ENCODE peak calls at places on chromosomes 16 and 17, in six cellular contexts. One of them, this sample, is unnamed.

GRCh38 chr16:75019007-75019406 is 20.2 kb downstream of the ZNRF1 start:
- DNase-seq in heart right ventricle: no peak
- DNase-seq in T-cell: no peak
- DNase-seq in substantia nigra: no peak
- DNase-seq in NCI-H1930: no peak
- DNase-seq in neuronal stem cell: no peak
- DNase-seq in this sample: peak; percentile 89

GRCh38 chr17:40452074-40452787 is 9.0 kb downstream of the IGFBP4 start:
- DNase-seq in NCI-H1930: no peak
- DNase-seq in heart right ventricle: peak; percentile 60
- DNase-seq in substantia nigra: no peak
- DNase-seq in T-cell: no peak
- DNase-seq in neuronal stem cell: no peak
- DNase-seq in this sample: peak; percentile 79

GRCh38 chr16:9372934-9373890 is 281.8 kb downstream of the HAPSTR1 start:
- DNase-seq in neuronal stem cell: no peak
- DNase-seq in heart right ventricle: no peak
- DNase-seq in NCI-H1930: no peak
- DNase-seq in T-cell: no peak
- DNase-seq in substantia nigra: peak; percentile 12
- DNase-seq in this sample: no peak

GRCh38 chr16:21159281-21159951 is 942 bp downstream of the LDAF1 start:
- DNase-seq in neuronal stem cell: peak; percentile 37
- DNase-seq in T-cell: no peak
- DNase-seq in NCI-H1930: no peak
- DNase-seq in substantia nigra: no peak
- DNase-seq in heart right ventricle: peak; percentile 49
- DNase-seq in this sample: no peak

GRCh38 chr17:48715496-48716399 is 6.6 kb downstream of the PRAC1 start:
- DNase-seq in neuronal stem cell: no peak
- DNase-seq in T-cell: no peak
- DNase-seq in substantia nigra: no peak
- DNase-seq in heart right ventricle: no peak
- DNase-seq in NCI-H1930: peak; percentile 16
- DNase-seq in this sample: no peak

GRCh38 chr17:76924345-76925332 is 56.4 kb downstream of the MGAT5B start:
- DNase-seq in substantia nigra: no peak
- DNase-seq in NCI-H1930: no peak
- DNase-seq in T-cell: no peak
- DNase-seq in heart right ventricle: no peak
- DNase-seq in neuronal stem cell: no peak
- DNase-seq in this sample: no peak

GRCh38 chr17:48541036-48541573 is 3.8 kb downstream of the HOXB2 start:
- DNase-seq in neuronal stem cell: no peak
- DNase-seq in NCI-H1930: no peak
- DNase-seq in heart right ventricle: no peak
- DNase-seq in substantia nigra: no peak
- DNase-seq in T-cell: no peak
- DNase-seq in this sample: no peak

GRCh38 chr17:66322764-66323163 is 20.4 kb downstream of the PRKCA start:
- DNase-seq in heart right ventricle: no peak
- DNase-seq in NCI-H1930: no peak
- DNase-seq in substantia nigra: no peak
- DNase-seq in T-cell: no peak
- DNase-seq in neuronal stem cell: no peak
- DNase-seq in this sample: no peak

GRCh38 chr17:68089881-68090280 is 54.3 kb downstream of the KPNA2 start:
- DNase-seq in substantia nigra: no peak
- DNase-seq in heart right ventricle: no peak
- DNase-seq in neuronal stem cell: no peak
- DNase-seq in NCI-H1930: no peak
- DNase-seq in T-cell: no peak
- DNase-seq in this sample: peak; percentile 58

GRCh38 chr17:68197997-68198930 is 49.6 kb upstream of the AMZ2 start:
- DNase-seq in NCI-H1930: no peak
- DNase-seq in neuronal stem cell: no peak
- DNase-seq in heart right ventricle: no peak
- DNase-seq in T-cell: no peak
- DNase-seq in substantia nigra: no peak
- DNase-seq in this sample: no peak

GRCh38 chr17:57132663-57133062 is 47.6 kb downstream of the AKAP1 start:
- DNase-seq in NCI-H1930: no peak
- DNase-seq in substantia nigra: no peak
- DNase-seq in T-cell: no peak
- DNase-seq in neuronal stem cell: no peak
- DNase-seq in heart right ventricle: no peak
- DNase-seq in this sample: no peak

GRCh38 chr17:57442401-57442823 is 186.1 kb downstream of the MSI2 start:
- DNase-seq in heart right ventricle: no peak
- DNase-seq in substantia nigra: no peak
- DNase-seq in NCI-H1930: no peak
- DNase-seq in T-cell: no peak
- DNase-seq in neuronal stem cell: no peak
- DNase-seq in this sample: peak; percentile 36

GRCh38 chr17:74671031-74671771 is 41.5 kb downstream of the CD300LF start:
- DNase-seq in substantia nigra: peak; percentile 19
- DNase-seq in neuronal stem cell: peak; percentile 95
- DNase-seq in NCI-H1930: peak; percentile 26
- DNase-seq in T-cell: peak; percentile 64
- DNase-seq in heart right ventricle: peak; percentile 84
- DNase-seq in this sample: peak; percentile 74

GRCh38 chr17:35578195-35578928 is at the start of gene PEX12:
- DNase-seq in heart right ventricle: peak; percentile 84
- DNase-seq in NCI-H1930: peak; percentile 90
- DNase-seq in neuronal stem cell: peak; percentile 66
- DNase-seq in substantia nigra: peak; percentile 92
- DNase-seq in T-cell: peak; percentile 88
- DNase-seq in this sample: peak; percentile 81

GRCh38 chr16:49643429-49644142 is 212.3 kb downstream of the ZNF423 start:
- DNase-seq in T-cell: no peak
- DNase-seq in heart right ventricle: no peak
- DNase-seq in NCI-H1930: no peak
- DNase-seq in substantia nigra: no peak
- DNase-seq in neuronal stem cell: no peak
- DNase-seq in this sample: peak; percentile 92

GRCh38 chr17:5019475-5019956 is 15.7 kb downstream of the SLC52A1 start:
- DNase-seq in T-cell: peak; percentile 5
- DNase-seq in NCI-H1930: no peak
- DNase-seq in substantia nigra: no peak
- DNase-seq in neuronal stem cell: no peak
- DNase-seq in heart right ventricle: no peak
- DNase-seq in this sample: no peak

GRCh38 chr16:143047-143446 is 4.6 kb upstream of the NPRL3 start:
- DNase-seq in NCI-H1930: no peak
- DNase-seq in heart right ventricle: no peak
- DNase-seq in T-cell: no peak
- DNase-seq in neuronal stem cell: no peak
- DNase-seq in substantia nigra: no peak
- DNase-seq in this sample: no peak

GRCh38 chr16:48114410-48114809 is 41.4 kb downstream of the ABCC12 start:
- DNase-seq in neuronal stem cell: no peak
- DNase-seq in T-cell: no peak
- DNase-seq in NCI-H1930: no peak
- DNase-seq in heart right ventricle: no peak
- DNase-seq in substantia nigra: no peak
- DNase-seq in this sample: no peak

GRCh38 chr16:10838611-10839270 is 20.1 kb upstream of the TVP23A start:
- DNase-seq in NCI-H1930: no peak
- DNase-seq in neuronal stem cell: no peak
- DNase-seq in T-cell: no peak
- DNase-seq in substantia nigra: no peak
- DNase-seq in heart right ventricle: no peak
- DNase-seq in this sample: no peak

GRCh38 chr17:83187782-83188311 is 108.4 kb downstream of the METRNL start:
- DNase-seq in substantia nigra: no peak
- DNase-seq in T-cell: no peak
- DNase-seq in neuronal stem cell: no peak
- DNase-seq in heart right ventricle: no peak
- DNase-seq in NCI-H1930: no peak
- DNase-seq in this sample: no peak

GRCh38 chr16:58187092-58187491 is 10.8 kb downstream of the CSNK2A2 start:
- DNase-seq in T-cell: no peak
- DNase-seq in neuronal stem cell: no peak
- DNase-seq in NCI-H1930: no peak
- DNase-seq in heart right ventricle: no peak
- DNase-seq in substantia nigra: no peak
- DNase-seq in this sample: no peak

GRCh38 chr16:48409839-48410610 is 24.8 kb upstream of the SIAH1 start:
- DNase-seq in neuronal stem cell: no peak
- DNase-seq in NCI-H1930: no peak
- DNase-seq in T-cell: no peak
- DNase-seq in substantia nigra: no peak
- DNase-seq in heart right ventricle: no peak
- DNase-seq in this sample: peak; percentile 95

GRCh38 chr16:11665071-11665491 is 3.2 kb upstream of the SNN start:
- DNase-seq in substantia nigra: no peak
- DNase-seq in T-cell: no peak
- DNase-seq in neuronal stem cell: no peak
- DNase-seq in NCI-H1930: no peak
- DNase-seq in heart right ventricle: no peak
- DNase-seq in this sample: no peak

GRCh38 chr16:83900611-83901010 is 1.7 kb downstream of the MLYCD start:
- DNase-seq in neuronal stem cell: no peak
- DNase-seq in substantia nigra: no peak
- DNase-seq in NCI-H1930: no peak
- DNase-seq in heart right ventricle: no peak
- DNase-seq in T-cell: no peak
- DNase-seq in this sample: no peak

GRCh38 chr17:2710075-2710803 is 1.3 kb downstream of the CLUH start:
- DNase-seq in neuronal stem cell: no peak
- DNase-seq in NCI-H1930: no peak
- DNase-seq in substantia nigra: no peak
- DNase-seq in T-cell: no peak
- DNase-seq in heart right ventricle: no peak
- DNase-seq in this sample: no peak

GRCh38 chr16:49821614-49822282 is 34.2 kb downstream of the ZNF423 start:
- DNase-seq in heart right ventricle: no peak
- DNase-seq in substantia nigra: no peak
- DNase-seq in T-cell: no peak
- DNase-seq in NCI-H1930: no peak
- DNase-seq in neuronal stem cell: no peak
- DNase-seq in this sample: no peak

GRCh38 chr17:27559996-27560481 is 70.9 kb upstream of the LGALS9 start:
- DNase-seq in NCI-H1930: no peak
- DNase-seq in substantia nigra: no peak
- DNase-seq in neuronal stem cell: no peak
- DNase-seq in T-cell: no peak
- DNase-seq in heart right ventricle: peak; percentile 73
- DNase-seq in this sample: peak; percentile 81

GRCh38 chr16:67481561-67482259 is 753 bp upstream of the ATP6V0D1 start:
- DNase-seq in substantia nigra: peak; percentile 34
- DNase-seq in T-cell: peak; percentile 15
- DNase-seq in neuronal stem cell: no peak
- DNase-seq in NCI-H1930: peak; percentile 11
- DNase-seq in heart right ventricle: peak; percentile 62
- DNase-seq in this sample: no peak

GRCh38 chr17:40314557-40314953 is 5.6 kb downstream of the RARA start:
- DNase-seq in NCI-H1930: no peak
- DNase-seq in T-cell: peak; percentile 76
- DNase-seq in substantia nigra: no peak
- DNase-seq in heart right ventricle: peak; percentile 85
- DNase-seq in neuronal stem cell: no peak
- DNase-seq in this sample: peak; percentile 82

This sample was measured in brain microvascular endothelial cell.